ENCODE peak calls at places on chromosomes 3 and 15, in seven cellular contexts. F, B, L, X, Y, N and V are unnamed samples.

GRCh38 chr3:4986611-4987373 is 7.6 kb downstream of the BHLHE40 start:
- DNase-seq in F (peak; percentile 44), B (peak; percentile 99), L (peak; percentile 88), X (peak; percentile 92), Y (peak; percentile 98), N (peak; percentile 98), V (peak; percentile 84)

GRCh38 chr15:27844018-27844666 is 255.0 kb downstream of the OCA2 start:
- DNase-seq in F (no peak), B (peak; percentile 87), L (no peak), X (peak; percentile 85), Y (peak; percentile 56), N (peak; percentile 63), V (no peak)

GRCh38 chr3:134874737-134875413 is 79.8 kb downstream of the EPHB1 start:
- DNase-seq in F (no peak), B (peak; percentile 5), L (no peak), X (peak; percentile 28), Y (no peak), N (no peak), V (no peak)

GRCh38 chr3:96070682-96071081 is 743.7 kb upstream of the EPHA6 start:
- DNase-seq in F (no peak), B (no peak), L (no peak), X (no peak), Y (no peak), N (no peak), V (no peak)

GRCh38 chr3:66303556-66303955 is 82.8 kb downstream of the SLC25A26 start:
- DNase-seq in F (no peak), B (no peak), L (no peak), X (no peak), Y (no peak), N (no peak), V (no peak)

GRCh38 chr3:184262927-184263179 is 1.5 kb upstream of the CAMK2N2 start:
- DNase-seq in F (no peak), B (no peak), L (no peak), X (no peak), Y (no peak), N (no peak), V (no peak)

GRCh38 chr3:41224120-41224806 is 25.0 kb downstream of the CTNNB1 start:
- DNase-seq in F (no peak), B (peak; percentile 81), L (no peak), X (peak; percentile 87), Y (peak; percentile 87), N (peak; percentile 82), V (no peak)

GRCh38 chr15:84988909-84989644 is 7.4 kb downstream of the PDE8A start:
- DNase-seq in F (no peak), B (no peak), L (no peak), X (no peak), Y (no peak), N (no peak), V (no peak)

GRCh38 chr3:127849368-127849767 is 27.1 kb upstream of the MGLL start:
- DNase-seq in F (no peak), B (no peak), L (peak; percentile 37), X (no peak), Y (no peak), N (no peak), V (no peak)

GRCh38 chr15:84033793-84034553 is 201.6 kb upstream of the GOLGA6L4 start:
- DNase-seq in F (no peak), B (no peak), L (no peak), X (no peak), Y (peak; percentile 23), N (peak; percentile 6), V (no peak)

GRCh38 chr3:66110840-66111239 is 72.1 kb upstream of the MAGI1 start:
- DNase-seq in F (no peak), B (peak; percentile 31), L (peak; percentile 35), X (no peak), Y (peak; percentile 43), N (peak; percentile 35), V (no peak)

GRCh38 chr3:172256101-172256687 is 192.1 kb downstream of the GHSR start:
- DNase-seq in F (no peak), B (peak; percentile 46), L (no peak), X (peak; percentile 67), Y (peak; percentile 86), N (no peak), V (no peak)

GRCh38 chr3:16670191-16670590 is 65.0 kb upstream of the DAZL start:
- DNase-seq in F (no peak), B (no peak), L (peak; percentile 39), X (no peak), Y (no peak), N (no peak), V (no peak)

GRCh38 chr3:189001559-189001958 is 170.2 kb upstream of the TPRG1 start:
- DNase-seq in F (no peak), B (peak; percentile 67), L (no peak), X (peak; percentile 70), Y (peak; percentile 51), N (peak; percentile 83), V (peak; percentile 42)

GRCh38 chr3:45547764-45548683 is 46.5 kb upstream of the LIMD1 start:
- DNase-seq in F (no peak), B (peak; percentile 75), L (no peak), X (peak; percentile 84), Y (peak; percentile 74), N (no peak), V (peak; percentile 98)

GRCh38 chr3:86969500-86970189 is 21.3 kb downstream of the VGLL3 start:
- DNase-seq in F (no peak), B (peak; percentile 48), L (peak; percentile 69), X (no peak), Y (peak; percentile 76), N (peak; percentile 68), V (no peak)

GRCh38 chr3:140432176-140432753 is 245.6 kb upstream of the TRIM42 start:
- DNase-seq in F (no peak), B (peak; percentile 24), L (no peak), X (no peak), Y (no peak), N (no peak), V (no peak)

GRCh38 chr3:105791134-105791533 is 77.7 kb downstream of the CBLB start:
- DNase-seq in F (no peak), B (peak; percentile 77), L (no peak), X (peak; percentile 41), Y (peak; percentile 76), N (peak; percentile 47), V (no peak)

GRCh38 chr15:72486144-72486543 is 12.0 kb downstream of the ARIH1 start:
- DNase-seq in F (no peak), B (no peak), L (no peak), X (no peak), Y (no peak), N (no peak), V (no peak)

GRCh38 chr3:158700559-158700958 is 28.1 kb upstream of the LXN start:
- DNase-seq in F (no peak), B (no peak), L (no peak), X (no peak), Y (no peak), N (no peak), V (no peak)

GRCh38 chr3:181695661-181696491 is 15.8 kb upstream of the SOX2 start:
- DNase-seq in F (no peak), B (peak; percentile 36), L (no peak), X (peak; percentile 32), Y (no peak), N (no peak), V (no peak)

GRCh38 chr3:14542656-14543055 is 2.5 kb upstream of the GRIP2 start:
- DNase-seq in F (no peak), B (no peak), L (no peak), X (no peak), Y (no peak), N (no peak), V (no peak)

GRCh38 chr3:184523825-184524615 is 37.6 kb upstream of the EPHB3 start:
- DNase-seq in F (no peak), B (peak; percentile 30), L (peak; percentile 43), X (peak; percentile 81), Y (peak; percentile 77), N (peak; percentile 62), V (peak; percentile 69)

GRCh38 chr3:149975919-149976318 is 5.2 kb upstream of the PFN2 start:
- DNase-seq in F (no peak), B (no peak), L (peak; percentile 29), X (no peak), Y (no peak), N (no peak), V (no peak)

GRCh38 chr3:4460334-4460733 is 6.7 kb downstream of the SUMF1 start:
- DNase-seq in F (no peak), B (no peak), L (no peak), X (no peak), Y (no peak), N (no peak), V (no peak)

GRCh38 chr15:77569647-77570186 is 63.0 kb downstream of the LINGO1 start:
- DNase-seq in F (no peak), B (no peak), L (no peak), X (no peak), Y (peak; percentile 6), N (no peak), V (no peak)

GRCh38 chr3:14329116-14329830 is 73.1 kb upstream of the SLC6A6 start:
- DNase-seq in F (no peak), B (peak; percentile 48), L (peak; percentile 81), X (peak; percentile 55), Y (peak; percentile 20), N (no peak), V (peak; percentile 24)

GRCh38 chr3:194549853-194550252 is 63.1 kb upstream of the ATP13A3 start:
- DNase-seq in F (no peak), B (no peak), L (no peak), X (no peak), Y (no peak), N (no peak), V (no peak)

GRCh38 chr3:141421639-141422319 is 53.5 kb downstream of the ZBTB38 start:
- DNase-seq in F (no peak), B (peak; percentile 72), L (no peak), X (peak; percentile 35), Y (peak; percentile 62), N (peak; percentile 94), V (no peak)

GRCh38 chr3:170563712-170564423 is 22.0 kb downstream of the SLC7A14 start:
- DNase-seq in F (no peak), B (peak; percentile 69), L (no peak), X (peak; percentile 59), Y (peak; percentile 47), N (peak; percentile 68), V (peak; percentile 56)

GRCh38 chr3:109188726-109189125 is 52.2 kb downstream of the C3orf85 start:
- DNase-seq in F (no peak), B (no peak), L (no peak), X (no peak), Y (no peak), N (no peak), V (no peak)

GRCh38 chr3:155805802-155806618 is at the start of gene C3orf33:
- DNase-seq in F (peak; percentile 62), B (peak; percentile 59), L (peak; percentile 96), X (peak; percentile 93), Y (peak; percentile 54), N (peak; percentile 17), V (peak; percentile 15)

GRCh38 chr3:77303943-77304778 is 264.3 kb downstream of the ROBO2 start:
- DNase-seq in F (no peak), B (no peak), L (no peak), X (no peak), Y (no peak), N (no peak), V (no peak)

GRCh38 chr3:185929192-185930151 is 8.3 kb downstream of the TRA2B start:
- DNase-seq in F (no peak), B (no peak), L (no peak), X (no peak), Y (no peak), N (no peak), V (no peak)

GRCh38 chr3:3129579-3129978 is 2.8 kb downstream of the TRNT1 start:
- DNase-seq in F (no peak), B (no peak), L (no peak), X (no peak), Y (no peak), N (no peak), V (no peak)

GRCh38 chr3:130725746-130726145 is 20.9 kb downstream of the PIK3R4 start:
- DNase-seq in F (no peak), B (no peak), L (no peak), X (peak; percentile 40), Y (peak; percentile 13), N (no peak), V (no peak)